ENCODE peak calls at places on chromosomes 3 and 15, in six cellular contexts. One of them, this sample, is unnamed. For H3K4me1, the result is how much of the 10 kb centered on the place peaks cover.

GRCh38 chr15:90862964-90863721 is 5.2 kb upstream of the FURIN start:
- DNase-seq in IMR-90: no peak
- DNase-seq in upper lobe of right lung: peak
- DNase-seq in mucosa of descending colon: no peak
- DNase-seq in stomach: no peak
- DNase-seq in A549: peak
- DNase-seq in this sample: no peak

GRCh38 chr3:11568503-11569155 is 75.1 kb downstream of the VGLL4 start:
- DNase-seq in stomach: no peak
- DNase-seq in upper lobe of right lung: no peak
- DNase-seq in A549: peak
- DNase-seq in mucosa of descending colon: no peak
- DNase-seq in IMR-90: peak
- DNase-seq in this sample: peak

GRCh38 chr15:67542192-67542461 is 376 bp upstream of the MAP2K5 start:
- DNase-seq in stomach: no peak
- DNase-seq in A549: no peak
- DNase-seq in upper lobe of right lung: no peak
- DNase-seq in IMR-90: no peak
- DNase-seq in mucosa of descending colon: no peak
- DNase-seq in this sample: no peak

GRCh38 chr15:51846463-51847230 is 17.2 kb downstream of the TMOD3 start:
- DNase-seq in IMR-90: peak
- DNase-seq in A549: peak
- DNase-seq in mucosa of descending colon: no peak
- DNase-seq in stomach: no peak
- DNase-seq in upper lobe of right lung: no peak
- DNase-seq in this sample: no peak

GRCh38 chr3:17412950-17413530 is 329.4 kb downstream of the TBC1D5 start:
- DNase-seq in stomach: no peak
- DNase-seq in upper lobe of right lung: no peak
- DNase-seq in mucosa of descending colon: no peak
- DNase-seq in A549: peak
- DNase-seq in IMR-90: peak
- DNase-seq in this sample: peak

GRCh38 chr3:8968375-8968882 is 5.2 kb upstream of the RAD18 start:
- DNase-seq in A549: no peak
- DNase-seq in IMR-90: no peak
- DNase-seq in upper lobe of right lung: no peak
- DNase-seq in mucosa of descending colon: no peak
- DNase-seq in stomach: no peak
- DNase-seq in this sample: no peak

GRCh38 chr3:56611364-56611763 is 54.4 kb downstream of the CCDC66 start:
- DNase-seq in mucosa of descending colon: no peak
- DNase-seq in IMR-90: no peak
- DNase-seq in upper lobe of right lung: no peak
- DNase-seq in stomach: no peak
- DNase-seq in A549: no peak
- DNase-seq in this sample: no peak

GRCh38 chr3:149585401-149585726 is 72.5 kb downstream of the WWTR1 start:
- DNase-seq in upper lobe of right lung: no peak
- DNase-seq in A549: no peak
- DNase-seq in stomach: no peak
- DNase-seq in mucosa of descending colon: no peak
- DNase-seq in IMR-90: no peak
- DNase-seq in this sample: no peak

GRCh38 chr15:93479679-93480078 is 390.7 kb upstream of the RGMA start:
- DNase-seq in A549: no peak
- DNase-seq in stomach: no peak
- DNase-seq in upper lobe of right lung: no peak
- DNase-seq in IMR-90: no peak
- DNase-seq in mucosa of descending colon: no peak
- DNase-seq in this sample: peak

GRCh38 chr3:164186095-164186494 is 892.2 kb downstream of the SI start:
- DNase-seq in mucosa of descending colon: no peak
- DNase-seq in stomach: no peak
- DNase-seq in upper lobe of right lung: no peak
- DNase-seq in A549: no peak
- DNase-seq in IMR-90: no peak
- DNase-seq in this sample: no peak

GRCh38 chr3:49725906-49726681 is 2.3 kb upstream of the GMPPB start:
- DNase-seq in mucosa of descending colon: peak
- DNase-seq in IMR-90: no peak
- DNase-seq in stomach: peak
- DNase-seq in upper lobe of right lung: no peak
- DNase-seq in A549: no peak
- DNase-seq in this sample: no peak
- H3K4me3 ChIP-seq in mucosa of descending colon: no peak
- H3K4me3 ChIP-seq in IMR-90: no peak
- H3K4me3 ChIP-seq in stomach: no peak
- H3K4me3 ChIP-seq in upper lobe of right lung: no peak
- H3K4me3 ChIP-seq in A549: no peak
- H3K4me3 ChIP-seq in this sample: no peak

GRCh38 chr3:39541442-39541841 is 74.0 kb downstream of the MOBP start:
- DNase-seq in upper lobe of right lung: no peak
- DNase-seq in IMR-90: no peak
- DNase-seq in A549: no peak
- DNase-seq in mucosa of descending colon: no peak
- DNase-seq in stomach: no peak
- DNase-seq in this sample: no peak

GRCh38 chr3:39540162-39540921 is 72.9 kb downstream of the MOBP start:
- DNase-seq in stomach: no peak
- DNase-seq in A549: no peak
- DNase-seq in IMR-90: no peak
- DNase-seq in mucosa of descending colon: no peak
- DNase-seq in upper lobe of right lung: no peak
- DNase-seq in this sample: no peak

GRCh38 chr3:39542588-39542988 is 75.1 kb downstream of the MOBP start:
- DNase-seq in IMR-90: no peak
- DNase-seq in mucosa of descending colon: no peak
- DNase-seq in stomach: no peak
- DNase-seq in upper lobe of right lung: no peak
- DNase-seq in A549: no peak
- DNase-seq in this sample: no peak

DNA sequence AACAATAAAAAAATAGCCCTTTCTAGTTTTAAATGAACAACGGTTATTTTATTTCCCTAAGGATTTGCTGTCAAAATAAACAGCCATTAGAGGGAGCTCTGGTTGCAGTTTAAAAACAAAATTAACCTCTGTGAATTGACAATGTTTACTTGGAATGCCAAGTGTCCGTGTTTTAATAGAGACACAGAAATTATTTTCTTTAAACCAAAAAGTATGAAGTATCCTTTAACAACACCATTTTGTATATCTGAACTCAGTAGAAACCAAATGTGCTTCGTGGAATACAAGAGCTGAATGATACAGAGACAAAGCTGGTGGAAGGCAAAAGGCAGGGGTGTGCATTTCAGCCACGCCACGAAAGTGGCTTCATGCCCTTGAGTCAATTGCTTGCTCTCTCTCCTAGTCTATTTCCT is 74.4 kb downstream of the MOBP start:
- DNase-seq in upper lobe of right lung: no peak
- DNase-seq in IMR-90: peak
- DNase-seq in A549: peak
- DNase-seq in stomach: no peak
- DNase-seq in mucosa of descending colon: no peak
- DNase-seq in this sample: no peak
- TF ChIP-seq CTCF in upper lobe of right lung: peak
- TF ChIP-seq CTCF in IMR-90: peak
- TF ChIP-seq CTCF in A549: peak
- TF ChIP-seq CTCF in stomach: peak
- TF ChIP-seq CTCF in mucosa of descending colon: no peak
- TF ChIP-seq CTCF in this sample: peak

DNA sequence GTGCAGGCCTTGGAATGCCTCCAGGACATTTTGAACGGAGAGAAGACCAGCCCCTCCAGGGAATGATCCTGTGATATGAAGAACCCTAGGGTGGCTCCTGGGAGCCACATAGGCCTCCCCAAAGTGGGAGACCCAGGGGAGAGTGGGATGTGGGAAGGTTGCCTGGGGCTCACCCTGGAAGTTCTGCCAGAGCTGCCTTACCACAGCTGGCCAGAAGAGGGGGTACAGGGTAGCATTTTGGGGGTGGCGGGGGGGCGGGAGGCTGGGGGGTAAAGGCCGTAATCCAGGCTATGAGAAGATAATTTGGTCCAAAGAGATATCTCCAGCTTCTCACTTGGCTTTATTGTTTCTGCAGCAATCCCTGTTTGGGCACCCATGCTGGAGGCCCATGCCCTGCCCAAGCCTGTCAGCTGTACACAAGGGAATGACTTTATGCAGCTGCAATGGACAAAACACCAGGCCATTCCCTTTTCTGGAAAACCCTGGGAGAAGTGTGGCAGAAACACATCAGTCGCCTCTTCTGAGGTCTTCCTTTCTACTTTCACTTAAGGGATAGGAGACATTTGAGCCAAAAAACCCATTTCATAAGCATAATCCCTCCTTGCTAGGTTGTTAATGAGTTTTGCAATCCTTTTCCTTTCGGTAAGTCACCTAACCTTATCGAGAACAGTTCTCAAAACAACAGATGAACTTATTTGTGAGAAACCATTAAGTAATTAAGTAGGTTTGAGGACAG is 11.0 kb upstream of the MUSTN1 start:
- DNase-seq in upper lobe of right lung: no peak
- DNase-seq in mucosa of descending colon: no peak
- DNase-seq in IMR-90: no peak
- DNase-seq in stomach: no peak
- DNase-seq in A549: no peak
- DNase-seq in this sample: no peak
- H3K4me1 ChIP-seq in upper lobe of right lung: under half
- H3K4me1 ChIP-seq in mucosa of descending colon: under half
- H3K4me1 ChIP-seq in IMR-90: under half
- H3K4me1 ChIP-seq in stomach: under half
- H3K4me1 ChIP-seq in A549: under half
- H3K4me1 ChIP-seq in this sample: half or more

DNA sequence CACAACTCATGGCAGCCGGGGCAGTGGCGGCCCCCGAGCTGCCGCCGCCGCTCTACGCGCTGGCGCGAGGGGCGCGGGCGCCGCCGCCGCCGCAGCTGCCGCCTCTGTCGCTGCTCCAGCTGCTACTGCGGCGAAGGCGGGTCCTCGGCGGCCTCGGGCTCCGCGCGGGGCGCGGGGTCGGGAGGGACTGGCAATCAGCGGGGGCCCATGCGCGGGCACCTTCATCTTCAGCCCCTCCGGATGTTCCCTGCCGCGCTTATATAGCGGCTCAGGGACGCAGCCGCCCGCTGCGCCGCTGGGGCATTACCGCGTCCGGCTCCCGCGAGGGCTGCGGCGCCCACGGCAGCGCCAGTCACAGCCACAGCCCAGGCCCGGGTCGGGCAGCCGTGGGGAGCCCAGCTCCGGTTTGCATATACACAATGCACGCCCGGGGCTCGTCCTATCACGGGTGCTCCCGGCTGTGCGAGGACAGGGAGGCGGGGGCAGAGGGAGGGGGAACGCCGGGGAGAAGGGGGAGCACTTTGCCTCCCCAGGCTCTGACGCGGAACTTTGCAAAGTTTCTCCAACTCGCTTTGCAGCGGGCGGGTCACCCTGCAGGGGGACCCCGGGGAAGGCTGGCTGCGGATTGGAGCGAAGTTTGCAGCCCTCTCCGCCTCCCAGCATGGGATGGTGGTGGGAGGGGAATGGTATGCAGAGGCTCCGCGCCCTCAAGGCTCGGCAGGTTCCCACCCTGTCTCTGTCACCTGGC is at the start of gene VGLL3:
- DNase-seq in mucosa of descending colon: peak
- DNase-seq in stomach: peak
- DNase-seq in upper lobe of right lung: peak
- DNase-seq in A549: peak
- DNase-seq in IMR-90: peak
- DNase-seq in this sample: peak
- H3K4me3 ChIP-seq in mucosa of descending colon: peak
- H3K4me3 ChIP-seq in stomach: peak
- H3K4me3 ChIP-seq in upper lobe of right lung: peak
- H3K4me3 ChIP-seq in A549: peak
- H3K4me3 ChIP-seq in IMR-90: peak
- H3K4me3 ChIP-seq in this sample: peak

DNA sequence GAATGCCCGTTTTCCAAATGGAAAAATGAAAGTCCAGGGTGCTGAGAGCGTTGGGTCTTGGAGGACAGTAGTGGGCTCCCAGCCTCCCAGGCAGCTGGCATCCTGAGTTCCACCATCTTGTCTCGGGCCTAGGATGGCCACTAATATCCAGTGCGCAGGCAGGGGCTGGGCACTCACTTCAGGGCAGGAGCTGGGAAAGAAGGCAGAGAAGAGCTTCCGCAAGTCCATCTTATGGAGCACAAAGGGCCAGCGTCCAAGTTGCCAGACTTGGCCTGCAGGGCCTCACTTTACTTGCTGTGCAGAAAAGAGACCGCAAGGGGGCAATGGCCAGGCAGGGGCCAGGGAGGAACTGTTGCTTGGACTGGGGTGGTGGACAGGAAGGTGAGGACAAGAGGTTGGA is 46.1 kb downstream of the IQSEC1 start:
- DNase-seq in upper lobe of right lung: peak
- DNase-seq in IMR-90: no peak
- DNase-seq in A549: peak
- DNase-seq in stomach: no peak
- DNase-seq in mucosa of descending colon: no peak
- DNase-seq in this sample: no peak
- TF ChIP-seq CTCF in upper lobe of right lung: no peak
- TF ChIP-seq CTCF in IMR-90: peak
- TF ChIP-seq CTCF in A549: no peak
- TF ChIP-seq CTCF in stomach: no peak
- TF ChIP-seq CTCF in mucosa of descending colon: no peak
- TF ChIP-seq CTCF in this sample: no peak